ENCODE peak calls at places on chromosomes 2 and 18, in four cellular contexts. E, I, S and O are unnamed samples.

GRCh38 chr2:156005531-156005930 is 327.0 kb downstream of the NR4A2 start:
- DNase-seq in I (no peak), E (no peak), S (no peak), O (no peak)

GRCh38 chr2:112493858-112494648 is 12.1 kb downstream of the TTL start:
- DNase-seq in S (no peak), E (no peak), I (no peak), O (no peak)

GRCh38 chr2:191556463-191556862 is 121.5 kb upstream of the NABP1 start:
- DNase-seq in S (no peak), E (no peak), I (no peak), O (no peak)

GRCh38 chr2:10720983-10721343 is 467 bp upstream of the ATP6V1C2 start:
- DNase-seq in S (no peak), I (no peak), E (no peak), O (no peak)

GRCh38 chr2:188647671-188648070 is 326.5 kb upstream of the COL3A1 start:
- DNase-seq in E (no peak), S (no peak), I (no peak), O (no peak)

GRCh38 chr18:27921904-27922541 is 254.9 kb downstream of the CDH2 start:
- DNase-seq in E (no peak), I (no peak), S (no peak), O (no peak)

GRCh38 chr2:73850009-73850408 is 21.2 kb downstream of the STAMBP start:
- DNase-seq in I (no peak), E (no peak), S (no peak), O (no peak)

GRCh38 chr18:63290456-63291200 is 28.9 kb downstream of the BCL2 start:
- DNase-seq in S (no peak), E (no peak), I (no peak), O (no peak)

GRCh38 chr2:216379955-216380354 is 7.7 kb upstream of the MARCHF4 start:
- DNase-seq in I (no peak), E (no peak), S (no peak), O (no peak)

GRCh38 chr2:156110890-156111289 is 221.6 kb downstream of the NR4A2 start:
- DNase-seq in E (no peak), S (no peak), I (no peak), O (no peak)

GRCh38 chr2:206353685-206354084 is 79.2 kb downstream of the ZDBF2 start:
- DNase-seq in I (no peak), E (no peak), S (no peak), O (no peak)

GRCh38 chr2:44945676-44946427 is 4.3 kb downstream of the SIX3 start:
- DNase-seq in I (no peak), S (no peak), E (no peak), O (no peak)

GRCh38 chr18:65750421-65751144 is at the start of gene CDH7:
- DNase-seq in S (no peak), E (no peak), I (peak), O (peak)

GRCh38 chr18:35019929-35020328 is 21.3 kb upstream of the MAPRE2 start:
- DNase-seq in I (no peak), E (no peak), S (no peak), O (no peak)

GRCh38 chr2:72781500-72781899 is 44.3 kb downstream of the EXOC6B start:
- DNase-seq in I (no peak), S (no peak), E (no peak), O (no peak)

GRCh38 chr2:117360586-117360985 is 453.9 kb upstream of the DDX18 start:
- DNase-seq in I (no peak), S (no peak), E (no peak), O (no peak)

GRCh38 chr18:5294113-5294617 is 1.4 kb downstream of the ZBTB14 start:
- DNase-seq in E (no peak), I (peak), S (peak), O (no peak)

GRCh38 chr2:9799011-9799596 is 44.2 kb upstream of the TAF1B start:
- DNase-seq in S (no peak), E (no peak), I (no peak), O (no peak)

GRCh38 chr2:125471963-125472362 is 1184.0 kb upstream of the GYPC start:
- DNase-seq in S (no peak), E (peak), I (no peak), O (no peak)

GRCh38 chr18:63074987-63075404 is 244.6 kb downstream of the BCL2 start:
- DNase-seq in I (peak), S (peak), E (peak), O (peak)

GRCh38 chr2:237664151-237664550 is 36.8 kb downstream of the LRRFIP1 start:
- DNase-seq in S (no peak), E (no peak), I (no peak), O (no peak)

GRCh38 chr2:119049968-119050657 is 108.1 kb downstream of the MARCO start:
- DNase-seq in S (no peak), E (no peak), I (no peak), O (no peak)

GRCh38 chr2:82528288-82528687 is 1930.8 kb downstream of the SUCLG1 start:
- DNase-seq in S (no peak), E (no peak), I (no peak), O (no peak)

GRCh38 chr18:10748641-10749040 is 222.8 kb downstream of the NAPG start:
- DNase-seq in I (no peak), S (no peak), E (no peak), O (no peak)

GRCh38 chr18:7038330-7038846 is 79.2 kb downstream of the LAMA1 start:
- DNase-seq in I (peak), E (peak), S (peak), O (no peak)

GRCh38 chr2:58677763-58678162 is 436.6 kb upstream of the FANCL start:
- DNase-seq in I (no peak), S (no peak), E (no peak), O (no peak)

GRCh38 chr2:13681936-13682335 is 950.6 kb upstream of the LRATD1 start:
- DNase-seq in E (no peak), S (no peak), I (no peak), O (no peak)

GRCh38 chr18:54327818-54328217 is 29.8 kb downstream of the STARD6 start:
- DNase-seq in I (no peak), E (no peak), S (no peak), O (no peak)

GRCh38 chr18:27839141-27839540 is 337.8 kb downstream of the CDH2 start:
- DNase-seq in S (no peak), I (no peak), E (no peak), O (no peak)

GRCh38 chr2:38592951-38593350 is 9.8 kb downstream of the HNRNPLL start:
- DNase-seq in I (no peak), S (no peak), E (no peak), O (no peak)

GRCh38 chr2:150204449-150204848 is 283.0 kb downstream of the RND3 start:
- DNase-seq in E (no peak), S (no peak), I (no peak), O (no peak)

GRCh38 chr2:229501051-229501794 is 213.1 kb downstream of the DNER start:
- DNase-seq in S (no peak), E (no peak), I (no peak), O (no peak)

GRCh38 chr2:65204461-65205230 is 23.0 kb upstream of the ACTR2 start:
- DNase-seq in S (no peak), E (no peak), I (peak), O (no peak)

GRCh38 chr2:161992526-161992925 is 81.5 kb downstream of the DPP4 start:
- DNase-seq in S (peak), E (no peak), I (no peak), O (no peak)

GRCh38 chr2:205743982-205744644 is 61.8 kb downstream of the NRP2 start:
- DNase-seq in E (no peak), S (no peak), I (no peak), O (no peak)

GRCh38 chr2:197575987-197576386 is 60.1 kb downstream of the MOB4 start:
- DNase-seq in S (no peak), E (no peak), I (peak), O (no peak)

GRCh38 chr2:7427293-7428060 is 510.3 kb downstream of the RNF144A start:
- DNase-seq in E (no peak), S (no peak), I (no peak), O (no peak)

GRCh38 chr2:136021406-136021805 is 36.0 kb upstream of the DARS1 start:
- DNase-seq in S (no peak), I (no peak), E (no peak), O (no peak)

GRCh38 chr2:136022747-136023146 is 37.3 kb upstream of the DARS1 start:
- DNase-seq in E (no peak), S (no peak), I (no peak), O (no peak)

GRCh38 chr2:136023416-136023815 is 38.0 kb upstream of the DARS1 start:
- DNase-seq in I (no peak), E (no peak), S (no peak), O (no peak)

GRCh38 chr2:136020831-136021230 is 35.4 kb upstream of the DARS1 start:
- DNase-seq in S (no peak), I (no peak), E (no peak), O (no peak)

GRCh38 chr2:136021976-136022375 is 36.5 kb upstream of the DARS1 start:
- DNase-seq in E (no peak), S (no peak), I (no peak), O (no peak)
- H3K27ac ChIP-seq in E (peak), S (no peak), I (no peak), O (peak)

GRCh38 chr2:23767871-23768611 is 158.9 kb downstream of the ATAD2B start:
- DNase-seq in I (no peak), E (no peak), S (no peak), O (no peak)
- H3K27ac ChIP-seq in I (no peak), E (no peak), S (no peak), O (no peak)

GRCh38 chr2:70565039-70565731 is 11.6 kb upstream of the TGFA start:
- DNase-seq in E (peak), S (no peak), I (no peak), O (peak)
- H3K27ac ChIP-seq in E (peak), S (no peak), I (no peak), O (peak)

GRCh38 chr18:3283908-3284307 is 22.0 kb downstream of the MYL12B start:
- DNase-seq in E (no peak), S (no peak), I (no peak), O (peak)
- H3K27ac ChIP-seq in E (peak), S (no peak), I (no peak), O (peak)

GRCh38 chr2:68245672-68246071 is 6.7 kb downstream of the PPP3R1 start:
- DNase-seq in E (no peak), I (no peak), S (no peak), O (no peak)
- H3K27ac ChIP-seq in E (no peak), I (peak), S (no peak), O (no peak)